ENCODE peak calls at places on chromosomes 6 and 20, in five cellular contexts. One of them, this sample, is unnamed. For H3K4me1, the result is how much of the 10 kb centered on the place peaks cover.

GRCh38 chr6:166330612-166331011 is 11.7 kb downstream of the SFT2D1 start:
- DNase-seq in A549: no peak
- DNase-seq in GM12878: no peak
- DNase-seq in K562: peak
- DNase-seq in HepG2: peak
- DNase-seq in this sample: peak

GRCh38 chr6:44127186-44128019 is at the start of the genes MRPL14 and TMEM63B:
- DNase-seq in GM12878: peak
- DNase-seq in K562: peak
- DNase-seq in HepG2: peak
- DNase-seq in A549: peak
- DNase-seq in this sample: peak

GRCh38 chr20:20364016-20364746 is 3.7 kb upstream of the INSM1 start:
- DNase-seq in A549: no peak
- DNase-seq in GM12878: no peak
- DNase-seq in HepG2: no peak
- DNase-seq in K562: no peak
- DNase-seq in this sample: peak

GRCh38 chr6:22667855-22668254 is 98.5 kb downstream of the HDGFL1 start:
- DNase-seq in GM12878: no peak
- DNase-seq in K562: no peak
- DNase-seq in A549: no peak
- DNase-seq in HepG2: peak
- DNase-seq in this sample: no peak

GRCh38 chr6:148747145-148747492 is 289 bp downstream of the UST start:
- DNase-seq in HepG2: no peak
- DNase-seq in GM12878: no peak
- DNase-seq in K562: no peak
- DNase-seq in A549: no peak
- DNase-seq in this sample: peak

GRCh38 chr6:1630212-1630770 is 20.6 kb downstream of the FOXC1 start:
- DNase-seq in A549: no peak
- DNase-seq in K562: no peak
- DNase-seq in GM12878: no peak
- DNase-seq in HepG2: no peak
- DNase-seq in this sample: no peak

GRCh38 chr20:23926941-23927872 is 47.7 kb upstream of the CST5 start:
- DNase-seq in A549: no peak
- DNase-seq in K562: no peak
- DNase-seq in GM12878: no peak
- DNase-seq in HepG2: no peak
- DNase-seq in this sample: no peak

GRCh38 chr20:62829231-62830230 is 12.7 kb downstream of the COL9A3 start:
- DNase-seq in GM12878: no peak
- DNase-seq in HepG2: no peak
- DNase-seq in K562: no peak
- DNase-seq in A549: no peak
- DNase-seq in this sample: no peak

GRCh38 chr20:20083796-20084195 is 31.5 kb downstream of the CFAP61 start:
- DNase-seq in HepG2: peak
- DNase-seq in K562: peak
- DNase-seq in GM12878: peak
- DNase-seq in A549: peak
- DNase-seq in this sample: peak

GRCh38 chr6:12815884-12816600 is 99.5 kb downstream of the PHACTR1 start:
- DNase-seq in K562: no peak
- DNase-seq in HepG2: no peak
- DNase-seq in GM12878: no peak
- DNase-seq in A549: no peak
- DNase-seq in this sample: no peak

GRCh38 chr6:105469951-105470350 is 67.1 kb upstream of the PREP start:
- DNase-seq in HepG2: no peak
- DNase-seq in K562: no peak
- DNase-seq in GM12878: no peak
- DNase-seq in A549: no peak
- DNase-seq in this sample: no peak

GRCh38 chr6:46220351-46221220 is 49.8 kb upstream of the ENPP5 start:
- DNase-seq in A549: no peak
- DNase-seq in K562: no peak
- DNase-seq in GM12878: peak
- DNase-seq in HepG2: no peak
- DNase-seq in this sample: no peak

GRCh38 chr20:14127831-14128230 is 132.5 kb downstream of the MACROD2 start:
- DNase-seq in K562: no peak
- DNase-seq in GM12878: no peak
- DNase-seq in HepG2: no peak
- DNase-seq in A549: no peak
- DNase-seq in this sample: no peak

GRCh38 chr20:47988601-47989116 is 203.4 kb upstream of the SULF2 start:
- DNase-seq in K562: no peak
- DNase-seq in GM12878: no peak
- DNase-seq in HepG2: no peak
- DNase-seq in A549: no peak
- DNase-seq in this sample: no peak

GRCh38 chr6:145729887-145730286 is 5.4 kb downstream of the EPM2A start:
- DNase-seq in K562: no peak
- DNase-seq in HepG2: no peak
- DNase-seq in A549: no peak
- DNase-seq in GM12878: no peak
- DNase-seq in this sample: no peak

GRCh38 chr6:111534366-111534765 is 51.3 kb upstream of the REV3L start:
- DNase-seq in A549: peak
- DNase-seq in K562: peak
- DNase-seq in HepG2: no peak
- DNase-seq in GM12878: no peak
- DNase-seq in this sample: no peak

GRCh38 chr20:62674370-62674769 is 32.1 kb downstream of the SLCO4A1 start:
- DNase-seq in HepG2: no peak
- DNase-seq in GM12878: no peak
- DNase-seq in K562: no peak
- DNase-seq in A549: no peak
- DNase-seq in this sample: no peak

GRCh38 chr20:16350465-16350864 is 222.8 kb downstream of the KIF16B start:
- DNase-seq in HepG2: no peak
- DNase-seq in K562: no peak
- DNase-seq in A549: peak
- DNase-seq in GM12878: no peak
- DNase-seq in this sample: no peak

GRCh38 chr6:169044376-169045230 is 209.0 kb downstream of the THBS2 start:
- DNase-seq in GM12878: no peak
- DNase-seq in HepG2: no peak
- DNase-seq in K562: no peak
- DNase-seq in A549: no peak
- DNase-seq in this sample: no peak

GRCh38 chr6:157020398-157021266 is 243.5 kb downstream of the ARID1B start:
- DNase-seq in K562: peak
- DNase-seq in A549: peak
- DNase-seq in HepG2: peak
- DNase-seq in GM12878: no peak
- DNase-seq in this sample: peak

GRCh38 chr6:10522929-10523573 is 1.9 kb downstream of the GCNT2 start:
- DNase-seq in GM12878: no peak
- DNase-seq in HepG2: peak
- DNase-seq in K562: peak
- DNase-seq in A549: no peak
- DNase-seq in this sample: peak

GRCh38 chr6:42877695-42878094 is 1.7 kb upstream of the RPL7L1 start:
- DNase-seq in K562: no peak
- DNase-seq in HepG2: peak
- DNase-seq in A549: no peak
- DNase-seq in GM12878: no peak
- DNase-seq in this sample: no peak

GRCh38 chr6:20403766-20404640 is 2.3 kb downstream of the E2F3 start:
- DNase-seq in GM12878: no peak
- DNase-seq in K562: peak
- DNase-seq in A549: peak
- DNase-seq in HepG2: peak
- DNase-seq in this sample: peak

GRCh38 chr6:124683507-124683906 is 278.7 kb upstream of the RNF217 start:
- DNase-seq in HepG2: no peak
- DNase-seq in K562: peak
- DNase-seq in GM12878: no peak
- DNase-seq in A549: no peak
- DNase-seq in this sample: peak

GRCh38 chr6:88813045-88813444 is 150.4 kb downstream of the RNGTT start:
- DNase-seq in A549: no peak
- DNase-seq in GM12878: no peak
- DNase-seq in K562: no peak
- DNase-seq in HepG2: no peak
- DNase-seq in this sample: no peak

GRCh38 chr6:95501032-95501904 is 76.1 kb upstream of the MANEA start:
- DNase-seq in HepG2: no peak
- DNase-seq in A549: no peak
- DNase-seq in K562: no peak
- DNase-seq in GM12878: no peak
- DNase-seq in this sample: no peak

DNA sequence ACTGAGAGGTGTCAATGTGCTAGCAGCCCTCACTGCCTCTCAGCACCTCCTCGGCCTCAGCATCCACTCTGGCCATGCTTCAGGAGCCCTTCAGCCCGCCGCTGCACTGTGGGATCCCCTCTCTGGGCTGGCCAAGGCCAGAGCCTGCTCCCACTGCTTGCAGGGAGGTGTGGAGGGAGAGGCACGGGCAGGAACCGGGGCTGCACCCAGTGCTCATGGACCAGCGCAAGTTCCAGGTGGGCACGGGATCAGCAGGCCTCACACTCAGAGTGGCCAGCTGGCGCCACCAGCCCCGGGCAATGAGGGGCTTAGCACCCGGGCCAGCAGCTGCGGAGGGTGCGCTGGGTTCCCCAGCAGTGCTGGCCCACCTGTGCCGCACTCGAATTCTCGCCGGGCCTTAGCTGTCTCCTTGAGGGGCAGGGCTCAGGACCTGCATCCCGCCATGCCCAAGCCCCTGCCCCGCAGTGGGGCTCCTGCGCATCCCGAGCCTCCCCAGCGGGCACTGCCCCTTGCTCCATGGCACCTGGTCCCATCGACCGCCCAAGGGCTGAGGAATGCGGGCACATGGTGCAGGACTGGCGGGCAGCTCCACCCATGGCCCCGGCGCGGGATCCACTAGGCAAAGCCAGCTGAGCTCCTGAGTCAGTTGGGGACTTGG is 80.4 kb upstream of the MANEA start:
- DNase-seq in A549: no peak
- DNase-seq in K562: no peak
- DNase-seq in GM12878: no peak
- DNase-seq in HepG2: no peak
- DNase-seq in this sample: no peak
- H3K4me2 ChIP-seq in A549: no peak
- H3K4me2 ChIP-seq in K562: no peak
- H3K4me2 ChIP-seq in GM12878: no peak
- H3K4me2 ChIP-seq in HepG2: no peak
- H3K4me2 ChIP-seq in this sample: no peak

GRCh38 chr6:31400467-31401289 is 2.7 kb upstream of the MICA start:
- DNase-seq in HepG2: peak
- DNase-seq in GM12878: no peak
- DNase-seq in A549: peak
- DNase-seq in K562: peak
- DNase-seq in this sample: peak
- H3K4me1 ChIP-seq in HepG2: half or more
- H3K4me1 ChIP-seq in GM12878: under half
- H3K4me1 ChIP-seq in A549: under half
- H3K4me1 ChIP-seq in K562: under half
- H3K4me1 ChIP-seq in this sample: under half

GRCh38 chr20:33666293-33667244 is at the start of gene ACTL10:
- DNase-seq in K562: peak
- DNase-seq in GM12878: peak
- DNase-seq in HepG2: no peak
- DNase-seq in A549: no peak
- DNase-seq in this sample: peak

GRCh38 chr20:33662172-33662571 is at the start of gene C20orf144:
- DNase-seq in A549: no peak
- DNase-seq in GM12878: no peak
- DNase-seq in HepG2: no peak
- DNase-seq in K562: no peak
- DNase-seq in this sample: no peak

GRCh38 chr20:33664085-33664761 is 2.1 kb downstream of the C20orf144 start:
- DNase-seq in HepG2: no peak
- DNase-seq in A549: no peak
- DNase-seq in K562: no peak
- DNase-seq in GM12878: no peak
- DNase-seq in this sample: peak

GRCh38 chr20:33663161-33664084 is 1.3 kb downstream of the C20orf144 start:
- DNase-seq in A549: peak
- DNase-seq in GM12878: no peak
- DNase-seq in K562: peak
- DNase-seq in HepG2: peak
- DNase-seq in this sample: peak

DNA sequence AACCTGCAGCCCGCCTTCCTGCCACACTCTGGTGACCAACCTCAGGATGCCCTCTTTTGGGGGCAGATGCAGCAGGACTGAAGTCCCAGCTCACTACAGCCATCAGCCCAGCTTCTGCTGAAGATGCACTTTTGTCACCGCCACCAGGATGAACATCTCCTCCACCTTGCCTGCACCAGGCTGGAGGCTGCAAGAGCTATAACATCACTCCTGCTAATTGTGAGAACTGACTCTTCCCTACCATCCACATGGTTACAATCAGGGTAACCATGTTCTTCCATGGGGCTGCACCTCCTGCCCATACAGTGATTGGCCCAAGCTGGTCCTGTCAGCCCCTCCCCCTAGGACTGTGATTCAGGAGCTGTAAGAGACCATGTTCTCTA is 2.0 kb upstream of the ACTL10 start:
- DNase-seq in HepG2: no peak
- DNase-seq in A549: no peak
- DNase-seq in K562: peak
- DNase-seq in GM12878: no peak
- DNase-seq in this sample: no peak
- TF ChIP-seq JUNB in HepG2: no peak
- TF ChIP-seq JUNB in A549: no peak
- TF ChIP-seq JUNB in K562: no peak
- TF ChIP-seq JUNB in GM12878: no peak
- TF ChIP-seq JUNB in this sample: no peak

GRCh38 chr6:54717849-54718455 is 128.6 kb upstream of the FAM83B start:
- DNase-seq in HepG2: peak
- DNase-seq in A549: peak
- DNase-seq in K562: peak
- DNase-seq in GM12878: peak
- DNase-seq in this sample: peak
- H3K4me2 ChIP-seq in HepG2: no peak
- H3K4me2 ChIP-seq in A549: no peak
- H3K4me2 ChIP-seq in K562: no peak
- H3K4me2 ChIP-seq in GM12878: no peak
- H3K4me2 ChIP-seq in this sample: no peak

DNA sequence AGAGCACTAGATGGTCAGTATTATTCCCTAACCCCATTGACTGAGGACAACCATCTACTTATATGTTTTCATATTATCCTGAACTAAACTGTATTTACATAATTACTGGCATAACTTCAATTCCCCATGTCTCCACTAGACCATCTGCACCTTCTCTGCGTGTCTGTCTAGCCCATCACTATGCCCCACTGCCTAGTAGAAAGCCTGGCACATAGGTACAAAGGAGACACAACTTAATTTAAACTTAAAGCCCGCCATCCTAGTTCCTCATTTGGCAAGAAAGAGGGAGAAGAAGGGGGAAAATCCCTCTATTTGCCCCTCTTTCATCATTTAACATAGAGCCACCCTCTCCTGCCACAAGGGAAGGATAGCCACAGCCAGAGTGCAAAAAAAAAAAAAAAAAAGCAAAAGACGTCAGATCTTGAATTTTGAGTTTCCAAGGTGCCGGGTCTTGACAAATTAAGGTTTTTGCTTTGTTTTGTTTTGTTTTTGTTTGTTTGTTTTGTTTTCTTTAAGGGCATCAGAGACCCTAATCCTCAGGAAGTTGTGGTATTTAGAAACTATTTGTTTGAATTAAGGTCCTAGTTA is 1.8 kb downstream of the PKIG start:
- DNase-seq in K562: no peak
- DNase-seq in HepG2: no peak
- DNase-seq in GM12878: no peak
- DNase-seq in A549: no peak
- DNase-seq in this sample: no peak
- H3K4me1 ChIP-seq in K562: under half
- H3K4me1 ChIP-seq in HepG2: under half
- H3K4me1 ChIP-seq in GM12878: half or more
- H3K4me1 ChIP-seq in A549: under half
- H3K4me1 ChIP-seq in this sample: under half